ENCODE peak calls at places on chromosome 4, in six cellular contexts. K, M, R, E, B and C are unnamed samples.

GRCh38 chr4:13386405-13387107 is 97.6 kb downstream of the RAB28 start:
- ATAC-seq in B (no peak), R (no peak), M (no peak), E (no peak), K (no peak), C (no peak)

GRCh38 chr4:121697626-121698025 is 846 bp upstream of the ANXA5 start:
- ATAC-seq in M (no peak), B (no peak), R (peak), K (no peak), E (no peak), C (no peak)

GRCh38 chr4:52299120-52299519 is 248.0 kb downstream of the SPATA18 start:
- ATAC-seq in R (no peak), B (no peak), K (no peak), M (no peak), E (no peak), C (no peak)

GRCh38 chr4:85610450-85610849 is 135.5 kb downstream of the ARHGAP24 start:
- ATAC-seq in E (no peak), R (no peak), B (no peak), K (no peak), M (no peak), C (no peak)

GRCh38 chr4:40811886-40812857 is 62.4 kb downstream of the NSUN7 start:
- ATAC-seq in K (no peak), B (no peak), E (peak), R (no peak), M (no peak), C (peak)

GRCh38 chr4:41155194-41155830 is 59.0 kb downstream of the APBB2 start:
- ATAC-seq in M (no peak), R (no peak), K (peak), B (peak), E (peak), C (no peak)

GRCh38 chr4:101236097-101236496 is 111.2 kb downstream of the PPP3CA start:
- ATAC-seq in K (no peak), M (no peak), E (no peak), B (no peak), R (no peak), C (no peak)

GRCh38 chr4:151489462-151490203 is 80.7 kb downstream of the FHIP1A start:
- ATAC-seq in K (no peak), R (no peak), M (peak), E (no peak), B (no peak), C (no peak)

GRCh38 chr4:2592572-2592971 is 56.1 kb downstream of the FAM193A start:
- ATAC-seq in R (no peak), E (peak), M (peak), B (no peak), K (peak), C (no peak)

GRCh38 chr4:8821151-8821950 is 50.3 kb downstream of the HMX1 start:
- ATAC-seq in R (no peak), M (no peak), E (no peak), K (no peak), B (no peak), C (no peak)

GRCh38 chr4:53313510-53313909 is 52.4 kb downstream of the SCFD2 start:
- ATAC-seq in K (peak), E (peak), B (no peak), R (no peak), M (peak), C (no peak)

GRCh38 chr4:83581411-83582288 is 45.7 kb downstream of the GPAT3 start:
- ATAC-seq in K (no peak), R (no peak), M (no peak), B (peak), E (no peak), C (no peak)

GRCh38 chr4:70940134-70940533 is 38.0 kb downstream of the MOB1B start:
- ATAC-seq in R (no peak), M (peak), B (no peak), K (peak), E (no peak), C (no peak)

GRCh38 chr4:176270669-176271068 is 1.6 kb upstream of the ASB5 start:
- ATAC-seq in R (no peak), K (peak), E (no peak), M (no peak), B (peak), C (peak)

GRCh38 chr4:73458184-73459047 is 22.4 kb downstream of the AFP start:
- ATAC-seq in B (no peak), M (no peak), K (no peak), R (no peak), E (peak), C (no peak)

GRCh38 chr4:153205757-153206156 is 1.5 kb downstream of the TRIM2 start:
- ATAC-seq in R (no peak), K (peak), B (no peak), E (no peak), M (peak), C (peak)

GRCh38 chr4:7917669-7918068 is 22.0 kb downstream of the AFAP1 start:
- ATAC-seq in B (no peak), E (no peak), K (no peak), R (no peak), M (peak), C (no peak)

GRCh38 chr4:186088516-186088915 is 16.0 kb upstream of the FAM149A start:
- ATAC-seq in B (no peak), E (no peak), M (no peak), K (no peak), R (no peak), C (no peak)

GRCh38 chr4:2400841-2401609 is 17.4 kb downstream of the ZFYVE28 start:
- ATAC-seq in E (no peak), M (peak), R (peak), K (no peak), B (no peak), C (no peak)

GRCh38 chr4:3488791-3489190 is 25.7 kb downstream of the DOK7 start:
- ATAC-seq in B (no peak), M (no peak), E (no peak), R (no peak), K (no peak), C (no peak)

GRCh38 chr4:156672492-156672891 is 299.1 kb downstream of the PDGFC start:
- ATAC-seq in B (no peak), M (no peak), E (no peak), R (no peak), K (peak), C (no peak)

GRCh38 chr4:39631700-39632079 is 7.0 kb downstream of the SMIM14 start:
- ATAC-seq in R (no peak), E (no peak), K (no peak), M (no peak), B (no peak), C (no peak)

GRCh38 chr4:56650259-56651070 is 30.6 kb downstream of the HOPX start:
- ATAC-seq in M (peak), B (no peak), R (no peak), E (no peak), K (peak), C (peak)

GRCh38 chr4:148253748-148254147 is 188.5 kb downstream of the NR3C2 start:
- ATAC-seq in E (peak), B (no peak), M (no peak), K (no peak), R (no peak), C (no peak)

GRCh38 chr4:42646999-42647541 is 9.8 kb downstream of the ATP8A1 start:
- ATAC-seq in K (no peak), E (no peak), R (peak), M (no peak), B (no peak), C (no peak)

GRCh38 chr4:3500634-3501101 is 31.6 kb downstream of the LRPAP1 start:
- ATAC-seq in R (no peak), K (no peak), E (no peak), B (peak), M (no peak), C (no peak)

GRCh38 chr4:123599061-123599919 is 202.7 kb downstream of the SPRY1 start:
- ATAC-seq in R (peak), E (peak), M (no peak), K (no peak), B (peak), C (peak)

GRCh38 chr4:115454228-115454627 is 340.8 kb upstream of the NDST4 start:
- ATAC-seq in B (no peak), K (no peak), M (no peak), R (no peak), E (no peak), C (no peak)

GRCh38 chr4:78545275-78546246 is 6.0 kb upstream of the ANXA3 start:
- ATAC-seq in R (no peak), K (peak), B (no peak), M (no peak), E (no peak), C (no peak)

GRCh38 chr4:77695769-77696168 is 90.1 kb downstream of the CXCL13 start:
- ATAC-seq in K (peak), B (no peak), R (no peak), M (no peak), E (no peak), C (peak)